ENCODE peak calls at places on chromosomes 5 and 9, in four cellular contexts. V is fibroblast of lung, H is hepatocyte, B is mammary epithelial cell. E is an unnamed sample.

GRCh38 chr9:113532809-113533190 is 69.3 kb downstream of the RGS3 start:
- DNase-seq in V (no peak), H (no peak), B (no peak), E (no peak)

GRCh38 chr5:114146398-114146797 is 215.5 kb upstream of the KCNN2 start:
- DNase-seq in V (no peak), H (no peak), B (no peak), E (no peak)

GRCh38 chr9:16704489-16705111 is 165.9 kb downstream of the BNC2 start:
- DNase-seq in V (peak; percentile 88), H (peak; percentile 52), B (peak; percentile 3), E (no peak)

GRCh38 chr9:35407846-35408245 is 82.1 kb upstream of the RUSC2 start:
- DNase-seq in V (no peak), H (no peak), B (no peak), E (no peak)

GRCh38 chr9:93248373-93248772 is 64.4 kb downstream of the WNK2 start:
- DNase-seq in V (no peak), H (no peak), B (no peak), E (no peak)

GRCh38 chr5:163841-164240 is 27.5 kb upstream of the LRRC14B start:
- DNase-seq in V (no peak), H (no peak), B (no peak), E (no peak)

GRCh38 chr5:140953234-140953633 is 13.0 kb upstream of the PCDHAC2 start:
- DNase-seq in V (no peak), H (no peak), B (no peak), E (no peak)

GRCh38 chr5:142645456-142645855 is 40.4 kb downstream of the FGF1 start:
- DNase-seq in V (no peak), H (no peak), B (no peak), E (no peak)

GRCh38 chr5:150544606-150545219 is 36.8 kb downstream of the NDST1 start:
- DNase-seq in V (peak; percentile 47), H (peak; percentile 83), B (peak; percentile 44), E (no peak)

GRCh38 chr5:142716963-142717362 is 31.1 kb upstream of the FGF1 start:
- DNase-seq in V (peak; percentile 62), H (peak; percentile 76), B (peak; percentile 66), E (no peak)

GRCh38 chr9:136697821-136698526 is 10.7 kb upstream of the AGPAT2 start:
- DNase-seq in V (no peak), H (peak; percentile 66), B (no peak), E (no peak)

GRCh38 chr5:138884554-138884953 is 9.4 kb upstream of the LRRTM2 start:
- DNase-seq in V (no peak), H (no peak), B (no peak), E (no peak)

GRCh38 chr9:136242248-136242647 is 3.4 kb downstream of the QSOX2 start:
- DNase-seq in V (no peak), H (no peak), B (no peak), E (no peak)

GRCh38 chr5:141223112-141223783 is at the start of gene PCDHB14:
- DNase-seq in V (peak; percentile 21), H (peak; percentile 21), B (peak; percentile 65), E (peak; percentile 90)

GRCh38 chr9:4985376-4986266 is 549 bp downstream of the JAK2 start:
- DNase-seq in V (peak; percentile 48), H (peak; percentile 70), B (peak; percentile 52), E (no peak)

GRCh38 chr5:32984851-32985250 is 273.7 kb downstream of the NPR3 start:
- DNase-seq in V (peak; percentile 21), H (no peak), B (peak; percentile 39), E (no peak)

GRCh38 chr5:150349681-150350275 is 7.7 kb upstream of the TCOF1 start:
- DNase-seq in V (no peak), H (no peak), B (no peak), E (no peak)

GRCh38 chr5:78993165-78993564 is 8.1 kb upstream of the ARSB start:
- DNase-seq in V (no peak), H (no peak), B (no peak), E (no peak)

GRCh38 chr9:93258419-93258817 is 74.5 kb downstream of the WNK2 start:
- DNase-seq in V (no peak), H (no peak), B (no peak), E (no peak)

GRCh38 chr9:28762167-28762566 is 1188.9 kb upstream of the C9orf72 start:
- DNase-seq in V (no peak), H (no peak), B (no peak), E (no peak)

GRCh38 chr9:135662758-135663450 is at the start of gene LCN9:
- DNase-seq in V (no peak), H (peak; percentile 40), B (no peak), E (no peak)

GRCh38 chr5:1549631-1550030 is 25.9 kb upstream of the LPCAT1 start:
- DNase-seq in V (no peak), H (no peak), B (no peak), E (no peak)

GRCh38 chr5:170681013-170681433 is 102.5 kb upstream of the GABRP start:
- DNase-seq in V (peak; percentile 29), H (peak; percentile 81), B (peak; percentile 29), E (no peak)

GRCh38 chr5:69295088-69295754 is 37.4 kb downstream of the CCDC125 start:
- DNase-seq in V (peak; percentile 29), H (no peak), B (peak; percentile 21), E (no peak)

GRCh38 chr5:150561571-150562295 is 53.8 kb downstream of the NDST1 start:
- DNase-seq in V (no peak), H (no peak), B (no peak), E (no peak)

GRCh38 chr5:136134653-136135052 is 2.0 kb downstream of the SMAD5 start:
- DNase-seq in V (no peak), H (no peak), B (no peak), E (no peak)
- H3K4me3 ChIP-seq in V (peak overlapping the region; percentile 81), H (peak overlapping the region; percentile 25), B (peak overlapping the region; percentile 90), E (peak overlapping the region; percentile 99)

DNA sequence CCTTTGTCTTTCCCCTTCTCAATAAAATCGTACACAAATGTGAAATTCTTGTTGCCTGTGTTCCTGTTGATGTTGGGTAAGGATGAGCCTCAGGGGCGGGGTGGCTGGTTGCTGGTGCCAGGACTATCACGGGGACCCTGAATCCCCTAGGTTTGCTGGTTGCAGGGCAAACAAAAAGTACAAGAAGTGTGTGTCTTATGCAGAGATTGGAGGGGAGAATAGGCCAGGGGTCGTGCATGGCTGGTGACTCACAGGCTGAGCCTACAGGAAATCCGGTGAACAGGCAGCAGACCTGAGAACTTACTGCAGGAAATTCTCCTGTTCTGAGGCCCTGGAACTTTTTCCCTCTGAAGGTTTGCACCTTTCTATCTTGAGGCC is 5.5 kb downstream of the ANXA2R start:
- DNase-seq in V (peak; percentile 87), H (no peak), B (no peak), E (no peak)
- TF ChIP-seq EZH2 in V (no peak), H (no peak), B (no peak), E (no peak)

DNA sequence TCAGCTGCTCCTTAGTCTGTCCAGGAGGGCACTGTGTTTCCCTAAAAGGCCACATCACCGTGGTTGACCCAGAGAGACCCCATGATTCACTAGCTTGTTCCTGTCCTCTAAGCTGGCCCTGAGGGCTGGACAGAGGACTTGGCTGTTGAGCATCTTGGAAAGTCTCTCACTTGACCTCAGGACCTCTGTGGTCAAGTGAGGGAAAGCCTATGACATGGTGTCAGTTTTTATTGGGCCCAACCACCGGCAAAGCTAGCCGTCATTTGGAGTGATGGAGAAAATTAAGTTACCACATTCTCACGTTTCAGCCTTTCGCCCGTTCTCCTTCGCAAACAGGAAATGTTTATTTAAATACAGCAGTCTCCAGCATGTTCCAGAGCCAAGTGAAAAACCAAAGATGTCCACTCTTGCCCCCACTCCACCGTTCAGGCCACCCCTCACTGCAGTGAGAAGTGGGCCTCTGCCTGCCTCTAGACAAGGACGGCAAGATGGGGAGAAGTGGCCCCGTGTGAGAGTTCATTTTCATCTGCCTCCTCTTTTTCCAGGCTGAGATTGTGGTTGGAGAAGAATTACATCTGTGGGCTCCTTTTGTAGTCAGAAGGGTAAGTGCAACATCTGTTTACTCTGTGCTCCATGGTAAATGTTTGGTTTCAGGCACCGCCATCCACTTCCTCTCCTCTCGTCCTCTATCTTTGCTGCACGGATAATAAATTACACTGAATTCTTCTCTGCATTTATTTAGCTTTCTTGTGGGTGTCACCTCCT is 4.3 kb downstream of the SLIT3 start:
- DNase-seq in V (peak; percentile 84), H (no peak), B (no peak), E (no peak)
- H3K4me3 ChIP-seq in V (no peak overlapping the region), H (no peak overlapping the region), B (no peak overlapping the region), E (no peak overlapping the region)

DNA sequence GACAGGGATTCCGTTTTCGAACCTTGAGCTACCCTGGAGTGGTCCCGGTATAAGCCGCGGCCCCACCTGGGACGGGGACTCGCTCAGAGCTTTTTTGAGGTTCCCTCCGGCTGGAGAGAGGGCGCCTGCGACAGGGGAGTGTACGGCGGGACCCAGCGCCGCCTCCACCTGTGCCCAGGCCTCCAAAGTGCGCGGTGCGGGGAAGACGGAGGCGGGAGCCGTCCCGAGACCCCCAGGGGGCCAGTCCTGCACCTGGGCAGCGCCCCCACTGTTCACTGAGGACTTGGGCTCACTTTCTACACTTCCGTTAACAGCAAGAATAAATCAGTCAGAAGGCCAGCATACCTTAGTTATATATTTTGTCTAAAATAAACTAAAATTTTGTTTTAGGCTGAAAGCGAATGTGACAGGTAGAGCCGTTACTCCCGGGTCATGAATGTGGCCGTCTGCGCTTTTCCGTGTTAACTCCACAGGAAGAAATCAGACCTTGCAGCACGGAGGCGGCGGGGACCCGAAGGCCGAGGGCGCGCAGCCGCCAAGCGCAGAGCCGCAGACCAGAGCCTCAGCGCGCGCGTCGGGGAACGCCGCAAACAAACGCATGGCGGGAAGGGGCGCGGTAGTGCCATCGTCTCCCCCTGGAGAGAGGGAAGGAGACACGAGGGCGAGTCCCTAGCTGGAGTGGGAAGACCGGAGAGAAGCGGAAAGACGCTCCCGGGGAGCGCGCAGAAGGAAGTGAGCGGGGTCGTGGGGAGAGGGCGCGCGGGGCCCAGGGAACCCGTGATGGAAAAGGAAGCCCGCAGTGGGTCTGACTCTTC is 14.1 kb downstream of the TRIM7 start:
- DNase-seq in V (peak; percentile 43), H (peak; percentile 77), B (peak; percentile 35), E (no peak)
- TF ChIP-seq EZH2 in V (no peak), H (no peak), B (no peak), E (no peak)

DNA sequence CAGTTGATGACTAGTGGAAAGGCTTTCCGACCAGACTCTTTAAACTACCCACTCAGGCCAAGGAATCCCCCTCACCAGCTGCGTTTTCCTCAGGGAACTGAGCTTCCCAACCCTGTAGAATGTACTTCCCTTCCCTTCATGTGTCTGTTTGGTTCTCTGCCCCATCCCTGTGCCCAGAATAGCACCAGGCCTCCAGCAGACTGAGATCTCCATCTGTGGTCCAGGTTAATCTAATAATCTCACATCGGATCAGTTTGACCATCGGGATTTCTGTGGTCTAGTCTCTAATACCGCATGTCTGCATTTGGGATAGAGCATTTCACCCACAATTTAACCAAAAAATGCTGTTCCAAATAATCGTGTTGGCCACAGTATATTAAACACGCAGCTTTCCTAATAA is 237.2 kb downstream of the ROR2 start:
- DNase-seq in V (no peak), H (no peak), B (no peak), E (no peak)
- H3K4me3 ChIP-seq in V (no peak overlapping the region), H (no peak overlapping the region), B (no peak overlapping the region), E (no peak overlapping the region)